ENCODE peak calls at places on chromosomes 11 and 22, in seven cellular contexts. One of them, this sample, is unnamed. For H3K4me1, the result is how much of the 10 kb centered on the place peaks cover.

GRCh38 chr11:15969701-15970329 is 386.5 kb downstream of the SOX6 start:
- DNase-seq in prostate gland: no peak
- DNase-seq in endothelial cell of umbilical vein: no peak
- DNase-seq in breast epithelium: no peak
- DNase-seq in esophagus muscularis mucosa: no peak
- DNase-seq in sigmoid colon: no peak
- DNase-seq in GM23338: no peak
- DNase-seq in this sample: no peak

GRCh38 chr22:46008836-46009596 is 32.1 kb upstream of the WNT7B start:
- DNase-seq in sigmoid colon: peak
- DNase-seq in endothelial cell of umbilical vein: no peak
- DNase-seq in prostate gland: no peak
- DNase-seq in GM23338: no peak
- DNase-seq in esophagus muscularis mucosa: no peak
- DNase-seq in breast epithelium: no peak
- DNase-seq in this sample: no peak

GRCh38 chr11:61541568-61541967 is 33.0 kb downstream of the LRRC10B start:
- DNase-seq in prostate gland: no peak
- DNase-seq in GM23338: peak
- DNase-seq in sigmoid colon: no peak
- DNase-seq in esophagus muscularis mucosa: no peak
- DNase-seq in endothelial cell of umbilical vein: no peak
- DNase-seq in breast epithelium: no peak
- DNase-seq in this sample: no peak

GRCh38 chr11:129298990-129299389 is 76.7 kb upstream of the BARX2 start:
- DNase-seq in esophagus muscularis mucosa: no peak
- DNase-seq in prostate gland: no peak
- DNase-seq in endothelial cell of umbilical vein: no peak
- DNase-seq in sigmoid colon: no peak
- DNase-seq in GM23338: no peak
- DNase-seq in breast epithelium: no peak
- DNase-seq in this sample: no peak

GRCh38 chr11:120306519-120307242 is 18.4 kb upstream of the TLCD5 start:
- DNase-seq in sigmoid colon: no peak
- DNase-seq in prostate gland: no peak
- DNase-seq in esophagus muscularis mucosa: no peak
- DNase-seq in GM23338: peak
- DNase-seq in endothelial cell of umbilical vein: peak
- DNase-seq in breast epithelium: no peak
- DNase-seq in this sample: peak

GRCh38 chr22:22388055-22388454 is 120.5 kb downstream of the ZNF280B start:
- DNase-seq in breast epithelium: no peak
- DNase-seq in sigmoid colon: no peak
- DNase-seq in endothelial cell of umbilical vein: no peak
- DNase-seq in GM23338: no peak
- DNase-seq in prostate gland: no peak
- DNase-seq in esophagus muscularis mucosa: no peak
- DNase-seq in this sample: no peak

GRCh38 chr11:107998761-107999160 is 9.9 kb upstream of the CUL5 start:
- DNase-seq in esophagus muscularis mucosa: no peak
- DNase-seq in endothelial cell of umbilical vein: no peak
- DNase-seq in breast epithelium: no peak
- DNase-seq in prostate gland: no peak
- DNase-seq in sigmoid colon: no peak
- DNase-seq in GM23338: no peak
- DNase-seq in this sample: no peak

GRCh38 chr11:93945596-93945995 is 75.6 kb upstream of the HEPHL1 start:
- DNase-seq in breast epithelium: no peak
- DNase-seq in GM23338: no peak
- DNase-seq in sigmoid colon: no peak
- DNase-seq in esophagus muscularis mucosa: no peak
- DNase-seq in prostate gland: no peak
- DNase-seq in endothelial cell of umbilical vein: no peak
- DNase-seq in this sample: no peak

GRCh38 chr11:2778630-2779498 is 79.1 kb upstream of the KCNQ1OT1 start:
- DNase-seq in GM23338: no peak
- DNase-seq in endothelial cell of umbilical vein: peak
- DNase-seq in prostate gland: peak
- DNase-seq in breast epithelium: peak
- DNase-seq in esophagus muscularis mucosa: peak
- DNase-seq in sigmoid colon: peak
- DNase-seq in this sample: peak

GRCh38 chr22:32583074-32583677 is 108.6 kb downstream of the FBXO7 start:
- DNase-seq in esophagus muscularis mucosa: no peak
- DNase-seq in GM23338: no peak
- DNase-seq in prostate gland: no peak
- DNase-seq in breast epithelium: no peak
- DNase-seq in sigmoid colon: peak
- DNase-seq in endothelial cell of umbilical vein: no peak
- DNase-seq in this sample: no peak

GRCh38 chr11:134440851-134441645 is 29.0 kb upstream of the B3GAT1 start:
- DNase-seq in sigmoid colon: peak
- DNase-seq in esophagus muscularis mucosa: no peak
- DNase-seq in GM23338: no peak
- DNase-seq in prostate gland: no peak
- DNase-seq in endothelial cell of umbilical vein: no peak
- DNase-seq in breast epithelium: no peak
- DNase-seq in this sample: no peak

GRCh38 chr11:124898711-124899110 is 1.0 kb upstream of the ROBO4 start:
- DNase-seq in endothelial cell of umbilical vein: peak
- DNase-seq in breast epithelium: no peak
- DNase-seq in esophagus muscularis mucosa: no peak
- DNase-seq in sigmoid colon: peak
- DNase-seq in GM23338: peak
- DNase-seq in prostate gland: no peak
- DNase-seq in this sample: no peak

GRCh38 chr11:62431171-62431895 is 12.5 kb downstream of the SCGB1A1 start:
- DNase-seq in endothelial cell of umbilical vein: no peak
- DNase-seq in esophagus muscularis mucosa: no peak
- DNase-seq in sigmoid colon: no peak
- DNase-seq in prostate gland: no peak
- DNase-seq in breast epithelium: no peak
- DNase-seq in GM23338: no peak
- DNase-seq in this sample: no peak

GRCh38 chr22:27662359-27663030 is 139.1 kb downstream of the MN1 start:
- DNase-seq in sigmoid colon: no peak
- DNase-seq in breast epithelium: no peak
- DNase-seq in esophagus muscularis mucosa: no peak
- DNase-seq in endothelial cell of umbilical vein: peak
- DNase-seq in prostate gland: no peak
- DNase-seq in GM23338: no peak
- DNase-seq in this sample: peak

GRCh38 chr11:91078221-91078620 is 855.4 kb upstream of the CHORDC1 start:
- DNase-seq in sigmoid colon: no peak
- DNase-seq in prostate gland: no peak
- DNase-seq in esophagus muscularis mucosa: no peak
- DNase-seq in GM23338: no peak
- DNase-seq in breast epithelium: no peak
- DNase-seq in endothelial cell of umbilical vein: no peak
- DNase-seq in this sample: no peak

GRCh38 chr11:71406681-71407080 is 41.5 kb downstream of the DHCR7 start:
- DNase-seq in sigmoid colon: no peak
- DNase-seq in prostate gland: no peak
- DNase-seq in GM23338: no peak
- DNase-seq in breast epithelium: no peak
- DNase-seq in endothelial cell of umbilical vein: no peak
- DNase-seq in esophagus muscularis mucosa: no peak
- DNase-seq in this sample: no peak

GRCh38 chr22:24303007-24303406 is 32.4 kb downstream of the SPECC1L start:
- DNase-seq in esophagus muscularis mucosa: no peak
- DNase-seq in prostate gland: no peak
- DNase-seq in GM23338: no peak
- DNase-seq in endothelial cell of umbilical vein: no peak
- DNase-seq in sigmoid colon: no peak
- DNase-seq in breast epithelium: no peak
- DNase-seq in this sample: no peak

GRCh38 chr22:38881464-38881871 is 9.5 kb upstream of the CBX6 start:
- DNase-seq in GM23338: no peak
- DNase-seq in sigmoid colon: peak
- DNase-seq in prostate gland: peak
- DNase-seq in esophagus muscularis mucosa: no peak
- DNase-seq in endothelial cell of umbilical vein: no peak
- DNase-seq in breast epithelium: no peak
- DNase-seq in this sample: peak

GRCh38 chr11:68469122-68469521 is 8.6 kb downstream of the PPP6R3 start:
- DNase-seq in breast epithelium: no peak
- DNase-seq in esophagus muscularis mucosa: no peak
- DNase-seq in sigmoid colon: no peak
- DNase-seq in GM23338: no peak
- DNase-seq in endothelial cell of umbilical vein: no peak
- DNase-seq in prostate gland: no peak
- DNase-seq in this sample: no peak

GRCh38 chr11:68468217-68468828 is 7.8 kb downstream of the PPP6R3 start:
- DNase-seq in GM23338: no peak
- DNase-seq in sigmoid colon: no peak
- DNase-seq in breast epithelium: no peak
- DNase-seq in esophagus muscularis mucosa: no peak
- DNase-seq in prostate gland: no peak
- DNase-seq in endothelial cell of umbilical vein: no peak
- DNase-seq in this sample: no peak

GRCh38 chr11:68471360-68472340 is 11.1 kb downstream of the PPP6R3 start:
- DNase-seq in sigmoid colon: no peak
- DNase-seq in endothelial cell of umbilical vein: no peak
- DNase-seq in esophagus muscularis mucosa: no peak
- DNase-seq in prostate gland: no peak
- DNase-seq in breast epithelium: no peak
- DNase-seq in GM23338: no peak
- DNase-seq in this sample: no peak

GRCh38 chr11:68470304-68470811 is 9.8 kb downstream of the PPP6R3 start:
- DNase-seq in esophagus muscularis mucosa: no peak
- DNase-seq in prostate gland: no peak
- DNase-seq in endothelial cell of umbilical vein: no peak
- DNase-seq in breast epithelium: no peak
- DNase-seq in GM23338: no peak
- DNase-seq in sigmoid colon: no peak
- DNase-seq in this sample: no peak

DNA sequence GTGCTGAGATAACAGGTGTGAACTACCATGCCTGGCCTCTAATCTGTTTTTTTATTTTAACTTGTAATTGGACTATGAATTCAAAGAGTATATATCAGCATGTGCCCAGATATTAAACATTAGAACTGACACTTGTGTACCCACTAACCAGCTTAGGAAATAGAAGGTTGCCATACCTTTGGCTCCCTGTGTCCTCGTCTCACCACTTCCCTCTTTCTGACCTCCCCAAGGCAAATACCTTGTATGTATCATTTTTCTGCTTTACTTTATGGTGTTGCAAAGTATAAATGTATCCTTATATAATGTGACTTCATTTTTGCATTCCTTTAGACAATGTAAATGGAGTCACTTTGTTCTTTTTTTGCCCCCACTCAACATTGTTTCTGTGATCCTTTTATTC is 9.1 kb downstream of the PPP6R3 start:
- DNase-seq in esophagus muscularis mucosa: no peak
- DNase-seq in sigmoid colon: no peak
- DNase-seq in breast epithelium: no peak
- DNase-seq in endothelial cell of umbilical vein: no peak
- DNase-seq in prostate gland: no peak
- DNase-seq in GM23338: no peak
- DNase-seq in this sample: no peak
- TF ChIP-seq POLR2AphosphoS5 in esophagus muscularis mucosa: no peak
- TF ChIP-seq POLR2AphosphoS5 in sigmoid colon: no peak
- TF ChIP-seq POLR2AphosphoS5 in breast epithelium: no peak
- TF ChIP-seq POLR2AphosphoS5 in endothelial cell of umbilical vein: no peak
- TF ChIP-seq POLR2AphosphoS5 in prostate gland: no peak
- TF ChIP-seq POLR2AphosphoS5 in GM23338: no peak
- TF ChIP-seq POLR2AphosphoS5 in this sample: no peak

DNA sequence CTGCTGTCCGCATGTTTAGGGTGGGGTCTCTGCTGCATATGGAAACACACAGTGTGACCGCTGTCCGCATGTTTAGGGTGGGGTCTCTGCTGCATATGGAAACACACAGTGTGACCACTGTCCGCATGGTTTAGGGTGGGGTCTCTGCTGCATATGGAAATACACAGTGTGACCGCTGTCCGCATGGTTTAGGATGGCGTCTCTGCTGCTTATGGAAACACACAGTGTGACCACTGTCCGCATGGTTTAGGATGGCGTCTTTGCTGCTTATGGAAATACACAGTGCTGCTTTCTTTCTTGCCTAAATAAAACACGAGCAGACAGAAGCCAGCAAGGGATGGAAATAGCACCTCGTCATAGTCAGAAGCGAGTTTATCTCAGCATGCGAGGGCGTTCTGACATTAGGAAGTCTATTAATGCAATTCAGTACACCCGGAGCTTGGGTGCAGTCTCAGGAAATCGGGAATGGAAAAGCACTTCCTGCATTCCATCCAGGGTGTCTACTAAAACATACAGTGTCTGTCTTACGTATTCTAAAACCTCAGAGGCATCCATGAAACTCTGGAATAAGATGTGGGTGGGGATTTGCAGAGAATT is 32.6 kb upstream of the TOLLIP start:
- DNase-seq in esophagus muscularis mucosa: no peak
- DNase-seq in breast epithelium: no peak
- DNase-seq in prostate gland: no peak
- DNase-seq in endothelial cell of umbilical vein: no peak
- DNase-seq in GM23338: no peak
- DNase-seq in sigmoid colon: peak
- DNase-seq in this sample: peak
- TF ChIP-seq CTCF in esophagus muscularis mucosa: no peak
- TF ChIP-seq CTCF in breast epithelium: no peak
- TF ChIP-seq CTCF in prostate gland: no peak
- TF ChIP-seq CTCF in endothelial cell of umbilical vein: no peak
- TF ChIP-seq CTCF in GM23338: no peak
- TF ChIP-seq CTCF in sigmoid colon: no peak
- TF ChIP-seq CTCF in this sample: no peak

GRCh38 chr11:47269829-47270305 is at the start of gene MADD:
- DNase-seq in esophagus muscularis mucosa: peak
- DNase-seq in prostate gland: peak
- DNase-seq in sigmoid colon: peak
- DNase-seq in endothelial cell of umbilical vein: peak
- DNase-seq in GM23338: peak
- DNase-seq in breast epithelium: peak
- DNase-seq in this sample: peak
- H3K4me1 ChIP-seq in esophagus muscularis mucosa: under half
- H3K4me1 ChIP-seq in prostate gland: under half
- H3K4me1 ChIP-seq in sigmoid colon: under half
- H3K4me1 ChIP-seq in endothelial cell of umbilical vein: under half
- H3K4me1 ChIP-seq in GM23338: under half
- H3K4me1 ChIP-seq in breast epithelium: under half
- H3K4me1 ChIP-seq in this sample: under half

DNA sequence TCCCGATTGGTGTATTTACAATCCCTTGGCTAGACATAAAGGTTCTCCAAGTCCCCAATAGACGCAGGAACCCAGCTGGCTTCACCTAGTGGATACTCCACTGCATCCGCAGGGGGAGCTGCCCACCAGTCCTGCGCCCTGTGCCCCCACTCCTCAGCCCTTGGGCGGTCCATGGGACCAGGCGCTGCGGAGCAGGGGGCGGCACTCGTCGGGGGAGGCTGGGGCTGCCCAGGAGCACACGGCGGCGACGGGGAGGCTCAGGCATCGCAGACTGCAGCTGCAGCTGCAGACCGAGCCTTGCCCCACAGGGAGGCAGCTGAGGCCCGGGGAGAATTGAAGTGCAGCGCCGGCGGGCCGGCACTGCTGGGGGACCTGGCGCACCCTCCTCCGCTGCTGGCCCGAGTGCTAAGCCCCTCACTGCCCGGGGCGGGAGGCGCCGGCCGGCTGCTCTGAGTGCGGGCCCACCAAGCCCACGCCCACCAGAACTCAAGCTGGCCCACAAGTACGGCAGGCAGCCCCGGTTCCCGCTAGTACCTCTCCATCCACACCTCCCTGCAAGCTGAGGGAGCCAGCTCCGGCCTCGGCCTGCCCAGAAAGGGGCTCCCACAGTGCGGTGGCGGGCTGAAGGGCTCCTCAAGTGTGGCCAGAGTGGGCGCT is 12.2 kb upstream of the SIK3 start:
- DNase-seq in sigmoid colon: no peak
- DNase-seq in breast epithelium: no peak
- DNase-seq in prostate gland: no peak
- DNase-seq in esophagus muscularis mucosa: no peak
- DNase-seq in endothelial cell of umbilical vein: no peak
- DNase-seq in GM23338: peak
- DNase-seq in this sample: no peak
- TF ChIP-seq POLR2AphosphoS5 in sigmoid colon: no peak
- TF ChIP-seq POLR2AphosphoS5 in breast epithelium: no peak
- TF ChIP-seq POLR2AphosphoS5 in prostate gland: no peak
- TF ChIP-seq POLR2AphosphoS5 in esophagus muscularis mucosa: no peak
- TF ChIP-seq POLR2AphosphoS5 in endothelial cell of umbilical vein: no peak
- TF ChIP-seq POLR2AphosphoS5 in GM23338: no peak
- TF ChIP-seq POLR2AphosphoS5 in this sample: no peak